ENCODE peak calls at places on chromosomes 7 and 10, in ten cellular contexts. One of them, this sample, is unnamed.

GRCh38 chr7:100603697-100604077 is 1.5 kb downstream of the PCOLCE start:
- DNase-seq in IMR-90: peak
- DNase-seq in bronchial epithelial cell: no peak
- DNase-seq in left cardiac atrium: no peak
- DNase-seq in stimulated activated CD4-positive, alpha-beta T cell treated with anti-CD3 and anti-CD28 coated beads, Interleukin-1b, Interleukin-23, amount 100 ng/mL, for 24 hours: no peak
- DNase-seq in AG04450: no peak
- DNase-seq in amniotic stem cell: no peak
- DNase-seq in activated CD8-positive, alpha-beta memory T cell treated with anti-CD3 and anti-CD28 coated beads, Interleukin-2, amount 10 ng/mL, durations not matched to agents 7 days and 5 days: peak
- DNase-seq in DMS153: no peak
- DNase-seq in kidney epithelial cell: no peak
- DNase-seq in this sample: peak

GRCh38 chr7:95047291-95047690 is 139.9 kb downstream of the PPP1R9A start:
- DNase-seq in kidney epithelial cell: no peak
- DNase-seq in stimulated activated CD4-positive, alpha-beta T cell treated with anti-CD3 and anti-CD28 coated beads, Interleukin-1b, Interleukin-23, amount 100 ng/mL, for 24 hours: no peak
- DNase-seq in AG04450: no peak
- DNase-seq in DMS153: no peak
- DNase-seq in left cardiac atrium: no peak
- DNase-seq in amniotic stem cell: no peak
- DNase-seq in IMR-90: no peak
- DNase-seq in bronchial epithelial cell: no peak
- DNase-seq in activated CD8-positive, alpha-beta memory T cell treated with anti-CD3 and anti-CD28 coated beads, Interleukin-2, amount 10 ng/mL, durations not matched to agents 7 days and 5 days: no peak
- DNase-seq in this sample: no peak

GRCh38 chr10:62244785-62245595 is 23.7 kb downstream of the RTKN2 start:
- DNase-seq in stimulated activated CD4-positive, alpha-beta T cell treated with anti-CD3 and anti-CD28 coated beads, Interleukin-1b, Interleukin-23, amount 100 ng/mL, for 24 hours: no peak
- DNase-seq in kidney epithelial cell: no peak
- DNase-seq in left cardiac atrium: no peak
- DNase-seq in AG04450: no peak
- DNase-seq in activated CD8-positive, alpha-beta memory T cell treated with anti-CD3 and anti-CD28 coated beads, Interleukin-2, amount 10 ng/mL, durations not matched to agents 7 days and 5 days: peak
- DNase-seq in bronchial epithelial cell: peak
- DNase-seq in amniotic stem cell: peak
- DNase-seq in DMS153: peak
- DNase-seq in IMR-90: peak
- DNase-seq in this sample: peak

GRCh38 chr10:5598085-5598690 is 68.2 kb downstream of the ASB13 start:
- DNase-seq in kidney epithelial cell: no peak
- DNase-seq in amniotic stem cell: no peak
- DNase-seq in left cardiac atrium: no peak
- DNase-seq in IMR-90: no peak
- DNase-seq in AG04450: no peak
- DNase-seq in DMS153: no peak
- DNase-seq in stimulated activated CD4-positive, alpha-beta T cell treated with anti-CD3 and anti-CD28 coated beads, Interleukin-1b, Interleukin-23, amount 100 ng/mL, for 24 hours: no peak
- DNase-seq in bronchial epithelial cell: no peak
- DNase-seq in activated CD8-positive, alpha-beta memory T cell treated with anti-CD3 and anti-CD28 coated beads, Interleukin-2, amount 10 ng/mL, durations not matched to agents 7 days and 5 days: no peak
- DNase-seq in this sample: no peak

GRCh38 chr10:126880926-126881325 is 24.3 kb upstream of the DOCK1 start:
- DNase-seq in kidney epithelial cell: no peak
- DNase-seq in activated CD8-positive, alpha-beta memory T cell treated with anti-CD3 and anti-CD28 coated beads, Interleukin-2, amount 10 ng/mL, durations not matched to agents 7 days and 5 days: no peak
- DNase-seq in left cardiac atrium: no peak
- DNase-seq in bronchial epithelial cell: no peak
- DNase-seq in stimulated activated CD4-positive, alpha-beta T cell treated with anti-CD3 and anti-CD28 coated beads, Interleukin-1b, Interleukin-23, amount 100 ng/mL, for 24 hours: no peak
- DNase-seq in AG04450: no peak
- DNase-seq in IMR-90: no peak
- DNase-seq in amniotic stem cell: no peak
- DNase-seq in DMS153: no peak
- DNase-seq in this sample: no peak

GRCh38 chr10:59829601-59830000 is 76.3 kb upstream of the MRLN start:
- DNase-seq in AG04450: no peak
- DNase-seq in left cardiac atrium: no peak
- DNase-seq in stimulated activated CD4-positive, alpha-beta T cell treated with anti-CD3 and anti-CD28 coated beads, Interleukin-1b, Interleukin-23, amount 100 ng/mL, for 24 hours: no peak
- DNase-seq in kidney epithelial cell: no peak
- DNase-seq in amniotic stem cell: no peak
- DNase-seq in bronchial epithelial cell: no peak
- DNase-seq in IMR-90: no peak
- DNase-seq in DMS153: no peak
- DNase-seq in activated CD8-positive, alpha-beta memory T cell treated with anti-CD3 and anti-CD28 coated beads, Interleukin-2, amount 10 ng/mL, durations not matched to agents 7 days and 5 days: no peak
- DNase-seq in this sample: no peak

GRCh38 chr10:132467464-132468149 is 70.0 kb upstream of the INPP5A start:
- DNase-seq in activated CD8-positive, alpha-beta memory T cell treated with anti-CD3 and anti-CD28 coated beads, Interleukin-2, amount 10 ng/mL, durations not matched to agents 7 days and 5 days: no peak
- DNase-seq in bronchial epithelial cell: no peak
- DNase-seq in amniotic stem cell: no peak
- DNase-seq in AG04450: no peak
- DNase-seq in left cardiac atrium: peak
- DNase-seq in DMS153: peak
- DNase-seq in IMR-90: no peak
- DNase-seq in kidney epithelial cell: no peak
- DNase-seq in stimulated activated CD4-positive, alpha-beta T cell treated with anti-CD3 and anti-CD28 coated beads, Interleukin-1b, Interleukin-23, amount 100 ng/mL, for 24 hours: no peak
- DNase-seq in this sample: no peak

GRCh38 chr7:25849361-25850184 is 302.4 kb upstream of the NFE2L3 start:
- DNase-seq in kidney epithelial cell: peak
- DNase-seq in amniotic stem cell: peak
- DNase-seq in IMR-90: peak
- DNase-seq in stimulated activated CD4-positive, alpha-beta T cell treated with anti-CD3 and anti-CD28 coated beads, Interleukin-1b, Interleukin-23, amount 100 ng/mL, for 24 hours: no peak
- DNase-seq in AG04450: peak
- DNase-seq in bronchial epithelial cell: peak
- DNase-seq in DMS153: no peak
- DNase-seq in activated CD8-positive, alpha-beta memory T cell treated with anti-CD3 and anti-CD28 coated beads, Interleukin-2, amount 10 ng/mL, durations not matched to agents 7 days and 5 days: no peak
- DNase-seq in left cardiac atrium: no peak
- DNase-seq in this sample: no peak

GRCh38 chr7:18770852-18771251 is 275.3 kb downstream of the HDAC9 start:
- DNase-seq in amniotic stem cell: no peak
- DNase-seq in bronchial epithelial cell: no peak
- DNase-seq in IMR-90: no peak
- DNase-seq in stimulated activated CD4-positive, alpha-beta T cell treated with anti-CD3 and anti-CD28 coated beads, Interleukin-1b, Interleukin-23, amount 100 ng/mL, for 24 hours: no peak
- DNase-seq in DMS153: no peak
- DNase-seq in left cardiac atrium: no peak
- DNase-seq in activated CD8-positive, alpha-beta memory T cell treated with anti-CD3 and anti-CD28 coated beads, Interleukin-2, amount 10 ng/mL, durations not matched to agents 7 days and 5 days: no peak
- DNase-seq in kidney epithelial cell: no peak
- DNase-seq in AG04450: no peak
- DNase-seq in this sample: no peak

GRCh38 chr10:118564652-118565051 is 30.8 kb downstream of the PRLHR start:
- DNase-seq in left cardiac atrium: no peak
- DNase-seq in DMS153: peak
- DNase-seq in activated CD8-positive, alpha-beta memory T cell treated with anti-CD3 and anti-CD28 coated beads, Interleukin-2, amount 10 ng/mL, durations not matched to agents 7 days and 5 days: no peak
- DNase-seq in stimulated activated CD4-positive, alpha-beta T cell treated with anti-CD3 and anti-CD28 coated beads, Interleukin-1b, Interleukin-23, amount 100 ng/mL, for 24 hours: no peak
- DNase-seq in bronchial epithelial cell: no peak
- DNase-seq in AG04450: no peak
- DNase-seq in kidney epithelial cell: no peak
- DNase-seq in amniotic stem cell: no peak
- DNase-seq in IMR-90: no peak
- DNase-seq in this sample: no peak

GRCh38 chr7:20785211-20786048 is 1.3 kb downstream of the SP8 start:
- DNase-seq in amniotic stem cell: no peak
- DNase-seq in kidney epithelial cell: no peak
- DNase-seq in AG04450: no peak
- DNase-seq in left cardiac atrium: no peak
- DNase-seq in IMR-90: no peak
- DNase-seq in stimulated activated CD4-positive, alpha-beta T cell treated with anti-CD3 and anti-CD28 coated beads, Interleukin-1b, Interleukin-23, amount 100 ng/mL, for 24 hours: no peak
- DNase-seq in activated CD8-positive, alpha-beta memory T cell treated with anti-CD3 and anti-CD28 coated beads, Interleukin-2, amount 10 ng/mL, durations not matched to agents 7 days and 5 days: no peak
- DNase-seq in DMS153: peak
- DNase-seq in bronchial epithelial cell: no peak
- DNase-seq in this sample: peak

GRCh38 chr7:72493850-72494661 is 81.9 kb upstream of the CALN1 start:
- DNase-seq in amniotic stem cell: peak
- DNase-seq in DMS153: peak
- DNase-seq in IMR-90: peak
- DNase-seq in stimulated activated CD4-positive, alpha-beta T cell treated with anti-CD3 and anti-CD28 coated beads, Interleukin-1b, Interleukin-23, amount 100 ng/mL, for 24 hours: peak
- DNase-seq in kidney epithelial cell: no peak
- DNase-seq in AG04450: no peak
- DNase-seq in left cardiac atrium: peak
- DNase-seq in bronchial epithelial cell: peak
- DNase-seq in activated CD8-positive, alpha-beta memory T cell treated with anti-CD3 and anti-CD28 coated beads, Interleukin-2, amount 10 ng/mL, durations not matched to agents 7 days and 5 days: peak
- DNase-seq in this sample: peak

GRCh38 chr7:55065079-55065478 is 46.3 kb downstream of the EGFR start:
- DNase-seq in amniotic stem cell: peak
- DNase-seq in bronchial epithelial cell: peak
- DNase-seq in activated CD8-positive, alpha-beta memory T cell treated with anti-CD3 and anti-CD28 coated beads, Interleukin-2, amount 10 ng/mL, durations not matched to agents 7 days and 5 days: no peak
- DNase-seq in stimulated activated CD4-positive, alpha-beta T cell treated with anti-CD3 and anti-CD28 coated beads, Interleukin-1b, Interleukin-23, amount 100 ng/mL, for 24 hours: no peak
- DNase-seq in AG04450: peak
- DNase-seq in DMS153: no peak
- DNase-seq in left cardiac atrium: peak
- DNase-seq in IMR-90: peak
- DNase-seq in kidney epithelial cell: peak
- DNase-seq in this sample: no peak

GRCh38 chr7:94972296-94972695 is 64.9 kb downstream of the PPP1R9A start:
- DNase-seq in AG04450: no peak
- DNase-seq in stimulated activated CD4-positive, alpha-beta T cell treated with anti-CD3 and anti-CD28 coated beads, Interleukin-1b, Interleukin-23, amount 100 ng/mL, for 24 hours: no peak
- DNase-seq in DMS153: no peak
- DNase-seq in activated CD8-positive, alpha-beta memory T cell treated with anti-CD3 and anti-CD28 coated beads, Interleukin-2, amount 10 ng/mL, durations not matched to agents 7 days and 5 days: no peak
- DNase-seq in IMR-90: no peak
- DNase-seq in kidney epithelial cell: no peak
- DNase-seq in amniotic stem cell: no peak
- DNase-seq in left cardiac atrium: no peak
- DNase-seq in bronchial epithelial cell: peak
- DNase-seq in this sample: peak

GRCh38 chr10:95464280-95464679 is 96.9 kb downstream of the SORBS1 start:
- DNase-seq in stimulated activated CD4-positive, alpha-beta T cell treated with anti-CD3 and anti-CD28 coated beads, Interleukin-1b, Interleukin-23, amount 100 ng/mL, for 24 hours: no peak
- DNase-seq in AG04450: no peak
- DNase-seq in amniotic stem cell: no peak
- DNase-seq in activated CD8-positive, alpha-beta memory T cell treated with anti-CD3 and anti-CD28 coated beads, Interleukin-2, amount 10 ng/mL, durations not matched to agents 7 days and 5 days: no peak
- DNase-seq in kidney epithelial cell: no peak
- DNase-seq in left cardiac atrium: no peak
- DNase-seq in IMR-90: no peak
- DNase-seq in DMS153: peak
- DNase-seq in bronchial epithelial cell: no peak
- DNase-seq in this sample: no peak

GRCh38 chr7:7439564-7439963 is 96.1 kb downstream of the COL28A1 start:
- DNase-seq in kidney epithelial cell: no peak
- DNase-seq in DMS153: no peak
- DNase-seq in amniotic stem cell: no peak
- DNase-seq in left cardiac atrium: no peak
- DNase-seq in stimulated activated CD4-positive, alpha-beta T cell treated with anti-CD3 and anti-CD28 coated beads, Interleukin-1b, Interleukin-23, amount 100 ng/mL, for 24 hours: no peak
- DNase-seq in bronchial epithelial cell: no peak
- DNase-seq in IMR-90: no peak
- DNase-seq in AG04450: no peak
- DNase-seq in activated CD8-positive, alpha-beta memory T cell treated with anti-CD3 and anti-CD28 coated beads, Interleukin-2, amount 10 ng/mL, durations not matched to agents 7 days and 5 days: no peak
- DNase-seq in this sample: no peak

GRCh38 chr10:47381427-47382379 is 2.4 kb downstream of the ZNF488 start:
- DNase-seq in IMR-90: no peak
- DNase-seq in bronchial epithelial cell: no peak
- DNase-seq in activated CD8-positive, alpha-beta memory T cell treated with anti-CD3 and anti-CD28 coated beads, Interleukin-2, amount 10 ng/mL, durations not matched to agents 7 days and 5 days: peak
- DNase-seq in AG04450: no peak
- DNase-seq in amniotic stem cell: no peak
- DNase-seq in stimulated activated CD4-positive, alpha-beta T cell treated with anti-CD3 and anti-CD28 coated beads, Interleukin-1b, Interleukin-23, amount 100 ng/mL, for 24 hours: no peak
- DNase-seq in DMS153: no peak
- DNase-seq in kidney epithelial cell: no peak
- DNase-seq in left cardiac atrium: no peak
- DNase-seq in this sample: no peak

GRCh38 chr10:70920519-70920918 is 32.2 kb upstream of the PCBD1 start:
- DNase-seq in left cardiac atrium: no peak
- DNase-seq in IMR-90: no peak
- DNase-seq in activated CD8-positive, alpha-beta memory T cell treated with anti-CD3 and anti-CD28 coated beads, Interleukin-2, amount 10 ng/mL, durations not matched to agents 7 days and 5 days: no peak
- DNase-seq in kidney epithelial cell: no peak
- DNase-seq in bronchial epithelial cell: peak
- DNase-seq in stimulated activated CD4-positive, alpha-beta T cell treated with anti-CD3 and anti-CD28 coated beads, Interleukin-1b, Interleukin-23, amount 100 ng/mL, for 24 hours: no peak
- DNase-seq in amniotic stem cell: no peak
- DNase-seq in DMS153: peak
- DNase-seq in AG04450: no peak
- DNase-seq in this sample: no peak

GRCh38 chr10:5573968-5574641 is 49.3 kb downstream of the CALML3 start:
- DNase-seq in AG04450: no peak
- DNase-seq in amniotic stem cell: no peak
- DNase-seq in left cardiac atrium: no peak
- DNase-seq in bronchial epithelial cell: no peak
- DNase-seq in IMR-90: peak
- DNase-seq in activated CD8-positive, alpha-beta memory T cell treated with anti-CD3 and anti-CD28 coated beads, Interleukin-2, amount 10 ng/mL, durations not matched to agents 7 days and 5 days: no peak
- DNase-seq in kidney epithelial cell: no peak
- DNase-seq in stimulated activated CD4-positive, alpha-beta T cell treated with anti-CD3 and anti-CD28 coated beads, Interleukin-1b, Interleukin-23, amount 100 ng/mL, for 24 hours: no peak
- DNase-seq in DMS153: no peak
- DNase-seq in this sample: no peak

GRCh38 chr7:130818056-130818455 is 84.0 kb upstream of the KLF14 start:
- DNase-seq in kidney epithelial cell: no peak
- DNase-seq in stimulated activated CD4-positive, alpha-beta T cell treated with anti-CD3 and anti-CD28 coated beads, Interleukin-1b, Interleukin-23, amount 100 ng/mL, for 24 hours: no peak
- DNase-seq in amniotic stem cell: no peak
- DNase-seq in left cardiac atrium: no peak
- DNase-seq in DMS153: no peak
- DNase-seq in bronchial epithelial cell: no peak
- DNase-seq in IMR-90: no peak
- DNase-seq in activated CD8-positive, alpha-beta memory T cell treated with anti-CD3 and anti-CD28 coated beads, Interleukin-2, amount 10 ng/mL, durations not matched to agents 7 days and 5 days: no peak
- DNase-seq in AG04450: no peak
- DNase-seq in this sample: no peak

GRCh38 chr10:326894-327635 is 191.8 kb downstream of the ZMYND11 start:
- DNase-seq in left cardiac atrium: no peak
- DNase-seq in AG04450: no peak
- DNase-seq in kidney epithelial cell: no peak
- DNase-seq in stimulated activated CD4-positive, alpha-beta T cell treated with anti-CD3 and anti-CD28 coated beads, Interleukin-1b, Interleukin-23, amount 100 ng/mL, for 24 hours: no peak
- DNase-seq in IMR-90: no peak
- DNase-seq in activated CD8-positive, alpha-beta memory T cell treated with anti-CD3 and anti-CD28 coated beads, Interleukin-2, amount 10 ng/mL, durations not matched to agents 7 days and 5 days: peak
- DNase-seq in amniotic stem cell: no peak
- DNase-seq in bronchial epithelial cell: no peak
- DNase-seq in DMS153: no peak
- DNase-seq in this sample: no peak

GRCh38 chr7:135771961-135772638 is 23.5 kb upstream of the FAM180A start:
- DNase-seq in activated CD8-positive, alpha-beta memory T cell treated with anti-CD3 and anti-CD28 coated beads, Interleukin-2, amount 10 ng/mL, durations not matched to agents 7 days and 5 days: no peak
- DNase-seq in DMS153: no peak
- DNase-seq in bronchial epithelial cell: peak
- DNase-seq in stimulated activated CD4-positive, alpha-beta T cell treated with anti-CD3 and anti-CD28 coated beads, Interleukin-1b, Interleukin-23, amount 100 ng/mL, for 24 hours: no peak
- DNase-seq in amniotic stem cell: no peak
- DNase-seq in AG04450: peak
- DNase-seq in kidney epithelial cell: peak
- DNase-seq in IMR-90: peak
- DNase-seq in left cardiac atrium: no peak
- DNase-seq in this sample: no peak